ENCODE peak calls at places on chromosomes 16 and 17, in five cellular contexts. O, L, N, Q and H are unnamed samples. For H3K9me3 and H3K4me1, the result is how much of the 10 kb centered on the place peaks cover.

GRCh38 chr17:34254651-34255380 is at the start of gene CCL2:
- DNase-seq in O (peak), L (no peak), N (no peak), Q (peak), H (peak)

GRCh38 chr17:41957869-41958231 is 8.7 kb upstream of the CNP start:
- DNase-seq in O (no peak), L (no peak), N (no peak), Q (no peak), H (no peak)

GRCh38 chr17:54891176-54891821 is 9.4 kb upstream of the TOM1L1 start:
- DNase-seq in O (no peak), L (no peak), N (peak), Q (peak), H (no peak)

GRCh38 chr17:49913226-49914095 is 55.5 kb upstream of the DLX4 start:
- DNase-seq in O (no peak), L (no peak), N (peak), Q (no peak), H (no peak)

GRCh38 chr17:7403043-7403901 is 625 bp downstream of the TMEM256 start:
- DNase-seq in O (no peak), L (no peak), N (no peak), Q (peak), H (peak)

GRCh38 chr16:69595127-69596036 is 29.6 kb downstream of the NFAT5 start:
- DNase-seq in O (no peak), L (no peak), N (peak), Q (no peak), H (no peak)

GRCh38 chr17:17420035-17420434 is 56.8 kb upstream of the MED9 start:
- DNase-seq in O (no peak), L (no peak), N (no peak), Q (peak), H (peak)

GRCh38 chr17:63082273-63082861 is 116.3 kb downstream of the TANC2 start:
- DNase-seq in O (no peak), L (no peak), N (peak), Q (no peak), H (no peak)

GRCh38 chr17:67262420-67262819 is 17.4 kb upstream of the HELZ start:
- DNase-seq in O (no peak), L (no peak), N (no peak), Q (no peak), H (no peak)

GRCh38 chr16:67283039-67283825 is 3.9 kb downstream of the PLEKHG4 start:
- DNase-seq in O (no peak), L (no peak), N (no peak), Q (no peak), H (no peak)

GRCh38 chr17:78883090-78883532 is 19.9 kb downstream of the CEP295NL start:
- DNase-seq in O (no peak), L (no peak), N (no peak), Q (peak), H (peak)

GRCh38 chr17:27499451-27500265 is 43.4 kb downstream of the KSR1 start:
- DNase-seq in O (no peak), L (no peak), N (no peak), Q (peak), H (no peak)

GRCh38 chr17:76940293-76940692 is 72.1 kb downstream of the MGAT5B start:
- DNase-seq in O (peak), L (no peak), N (no peak), Q (no peak), H (no peak)

GRCh38 chr16:50742521-50743150 is 750 bp downstream of the CYLD start:
- DNase-seq in O (no peak), L (peak), N (peak), Q (peak), H (no peak)

GRCh38 chr17:46144246-46144645 is 49.0 kb downstream of the KANSL1 start:
- DNase-seq in O (no peak), L (no peak), N (no peak), Q (no peak), H (no peak)

GRCh38 chr17:78628547-78629435 is 51.6 kb upstream of the DNAH17 start:
- DNase-seq in O (no peak), L (no peak), N (no peak), Q (no peak), H (no peak)

GRCh38 chr17:45011767-45012166 is 39.7 kb downstream of the DCAKD start:
- DNase-seq in O (no peak), L (no peak), N (no peak), Q (no peak), H (no peak)

GRCh38 chr17:32672701-32673100 is 185.9 kb downstream of the CDK5R1 start:
- DNase-seq in O (no peak), L (no peak), N (no peak), Q (no peak), H (no peak)

GRCh38 chr16:85557083-85557975 is 55.8 kb upstream of the GSE1 start:
- DNase-seq in O (no peak), L (peak), N (peak), Q (peak), H (peak)

GRCh38 chr17:12729086-12729485 is 60.2 kb upstream of the ARHGAP44 start:
- DNase-seq in O (no peak), L (no peak), N (no peak), Q (no peak), H (no peak)

GRCh38 chr16:70416748-70417616 is 21.9 kb downstream of the ST3GAL2 start:
- DNase-seq in O (no peak), L (no peak), N (no peak), Q (no peak), H (no peak)

GRCh38 chr17:79664925-79665738 is 54.3 kb upstream of the RBFOX3 start:
- DNase-seq in O (peak), L (no peak), N (peak), Q (peak), H (peak)

GRCh38 chr17:29566473-29567361 is at the start of gene ABHD15:
- DNase-seq in O (no peak), L (peak), N (peak), Q (peak), H (peak)

GRCh38 chr17:57948555-57949420 is 6.4 kb downstream of the CUEDC1 start:
- DNase-seq in O (no peak), L (no peak), N (peak), Q (peak), H (peak)

GRCh38 chr17:69492410-69493071 is 78.0 kb downstream of the MAP2K6 start:
- DNase-seq in O (peak), L (no peak), N (peak), Q (no peak), H (no peak)

GRCh38 chr17:64777413-64778101 is 115.5 kb upstream of the SMURF2 start:
- DNase-seq in O (no peak), L (no peak), N (no peak), Q (peak), H (no peak)

GRCh38 chr17:65697661-65698060 is 136.2 kb upstream of the AXIN2 start:
- DNase-seq in O (no peak), L (no peak), N (no peak), Q (no peak), H (no peak)

GRCh38 chr17:71409712-71410111 is 711.1 kb upstream of the SOX9 start:
- DNase-seq in O (no peak), L (no peak), N (peak), Q (no peak), H (no peak)

GRCh38 chr16:87145181-87146176 is 171.7 kb downstream of the C16orf95 start:
- DNase-seq in O (no peak), L (no peak), N (peak), Q (no peak), H (no peak)

GRCh38 chr17:75822800-75823166 is 21.4 kb downstream of the UNC13D start:
- DNase-seq in O (no peak), L (no peak), N (no peak), Q (no peak), H (no peak)

GRCh38 chr16:87064731-87065720 is 252.2 kb downstream of the C16orf95 start:
- DNase-seq in O (no peak), L (peak), N (no peak), Q (no peak), H (no peak)

GRCh38 chr17:38674749-38675615 is at the start of gene EPOP:
- DNase-seq in O (no peak), L (peak), N (peak), Q (peak), H (peak)

GRCh38 chr17:61723183-61723582 is 132.2 kb upstream of the NACA2 start:
- DNase-seq in O (no peak), L (no peak), N (no peak), Q (no peak), H (no peak)

GRCh38 chr17:3043737-3044365 is 19.6 kb downstream of the OR1D5 start:
- DNase-seq in O (no peak), L (no peak), N (no peak), Q (no peak), H (no peak)

GRCh38 chr17:31508310-31509094 is 117.0 kb downstream of the RAB11FIP4 start:
- DNase-seq in O (no peak), L (peak), N (no peak), Q (no peak), H (no peak)

GRCh38 chr17:76005263-76006149 is 4.9 kb downstream of the CDK3 start:
- DNase-seq in O (no peak), L (peak), N (peak), Q (peak), H (peak)

GRCh38 chr17:49582789-49583188 is 7.1 kb downstream of the NXPH3 start:
- DNase-seq in O (no peak), L (no peak), N (no peak), Q (no peak), H (no peak)

GRCh38 chr17:5179003-5179402 is 12.7 kb downstream of the ZNF594 start:
- DNase-seq in O (no peak), L (no peak), N (no peak), Q (no peak), H (no peak)

GRCh38 chr17:5184284-5184683 is 7.4 kb downstream of the ZNF594 start:
- DNase-seq in O (no peak), L (no peak), N (no peak), Q (no peak), H (no peak)

GRCh38 chr17:5182597-5183409 is 8.9 kb downstream of the ZNF594 start:
- DNase-seq in O (no peak), L (no peak), N (no peak), Q (no peak), H (no peak)

GRCh38 chr17:5181509-5182305 is 10.0 kb downstream of the ZNF594 start:
- DNase-seq in O (no peak), L (no peak), N (no peak), Q (no peak), H (no peak)

DNA sequence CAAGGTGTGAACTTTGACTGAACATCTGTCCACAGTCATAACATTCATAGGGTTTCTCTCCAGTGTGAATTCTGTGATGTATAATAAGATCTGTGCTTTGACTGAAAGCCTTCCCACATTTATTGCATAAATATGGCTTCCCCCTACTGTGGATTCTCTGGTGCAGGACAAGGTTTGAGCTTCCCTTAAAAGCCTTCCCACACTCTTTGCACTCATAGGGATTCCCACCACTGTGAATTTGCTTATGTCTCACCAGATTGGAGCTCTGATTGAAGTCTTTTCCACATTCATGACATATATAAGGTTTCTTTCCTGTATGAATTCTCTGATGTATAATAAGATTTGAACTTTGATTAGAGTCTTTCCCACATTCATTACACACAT is 8.3 kb downstream of the ZNF594 start:
- DNase-seq in O (no peak), L (no peak), N (no peak), Q (no peak), H (no peak)
- H3K9me3 ChIP-seq in O (under half), L (under half), N (half or more), Q (half or more), H (half or more)

DNA sequence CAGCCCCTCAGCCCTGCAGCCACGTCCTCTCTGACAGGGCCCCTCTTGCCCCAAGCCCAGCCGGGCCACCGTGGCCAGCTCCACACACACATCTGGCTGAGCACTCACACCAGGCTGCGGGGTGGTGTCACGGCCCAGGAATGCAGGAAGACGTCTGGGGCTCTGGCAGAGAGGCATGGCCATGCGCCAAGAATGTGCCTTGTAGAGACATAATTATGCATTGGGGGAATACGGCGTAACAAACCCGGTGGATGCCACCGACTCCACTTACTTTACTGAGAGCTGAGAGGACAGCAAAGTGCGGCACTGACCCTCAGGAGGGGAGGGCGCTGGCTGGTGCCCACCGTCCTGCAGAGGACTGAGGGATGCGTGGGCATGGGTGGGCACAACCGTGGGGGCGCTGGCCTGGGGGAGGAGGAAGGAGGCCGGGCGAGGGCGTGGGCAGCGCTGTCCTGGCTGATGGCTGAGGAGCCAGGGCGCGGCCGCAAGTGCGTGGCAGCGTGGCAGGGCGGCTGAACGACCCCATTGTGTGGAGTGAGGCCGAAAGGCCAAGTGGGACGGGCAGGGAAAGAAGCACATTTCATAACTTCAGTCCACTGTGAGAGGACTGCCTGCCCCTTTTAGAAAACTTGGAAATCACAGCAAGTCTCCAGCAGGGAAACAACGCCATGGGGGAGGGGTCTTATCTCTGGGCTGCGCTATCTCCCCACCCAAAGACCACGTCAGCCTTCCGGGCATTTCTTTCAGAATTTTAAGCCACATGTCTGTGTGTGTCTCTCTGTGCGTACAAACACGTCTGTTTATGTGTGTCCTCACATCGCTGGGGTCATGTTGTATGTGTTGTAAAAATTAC is 30.6 kb downstream of the METRNL start:
- DNase-seq in O (no peak), L (no peak), N (peak), Q (peak), H (peak)
- H3K27ac ChIP-seq in O (no peak), L (no peak), N (peak), Q (peak), H (peak)

GRCh38 chr16:57663436-57663835 is 4.7 kb upstream of the ADGRG3 start:
- DNase-seq in O (no peak), L (no peak), N (no peak), Q (no peak), H (no peak)
- H3K4me1 ChIP-seq in O (under half), L (under half), N (under half), Q (under half), H (under half)

GRCh38 chr17:22717211-22717610 is 1024.9 kb downstream of the KCNJ18 start:
- DNase-seq in O (no peak), L (no peak), N (no peak), Q (no peak), H (no peak)

DNA sequence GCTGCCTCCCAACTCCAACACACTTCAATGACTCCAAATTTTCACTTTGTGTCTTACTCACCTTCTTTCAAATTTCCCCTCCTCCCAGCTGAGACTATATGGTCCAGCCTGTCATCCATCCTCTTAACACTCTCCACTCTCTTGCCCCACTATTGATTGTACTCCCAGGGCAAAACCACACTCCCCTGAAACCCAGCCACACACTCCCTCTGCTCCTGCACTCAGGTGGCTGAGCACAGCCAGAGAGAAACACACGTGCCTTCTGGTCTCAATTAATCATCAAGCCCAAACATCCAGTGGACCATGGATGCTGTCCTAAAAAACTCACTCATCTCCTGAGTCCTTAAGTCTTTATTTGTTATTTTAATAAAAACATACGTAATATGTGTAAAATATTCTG is 1026.4 kb downstream of the KCNJ18 start:
- DNase-seq in O (no peak), L (no peak), N (no peak), Q (no peak), H (no peak)
- H3K9me3 ChIP-seq in O (under half), L (under half), N (under half), Q (under half), H (under half)